ENCODE peak calls at places on chromosome 7, in nine cellular contexts. J is GM23338; F is mesenchymal stem cell; I is mesendoderm; C is fibroblast of lung; G is GM23248; W is psoas muscle; Q is aorta; S is naive thymus-derived CD4-positive, alpha-beta T cell. D is an unnamed sample. For H3K4me1 and H3K27me3, the result is how much of the 10 kb centered on the place peaks cover.

GRCh38 chr7:74453321-74454011 is at the start of gene GTF2IRD1:
- DNase-seq in J (peak), W (peak), Q (peak), S (peak), G (peak), F (peak), I (peak), C (peak), D (peak)

GRCh38 chr7:38844952-38845563 is 63.9 kb downstream of the VPS41 start:
- DNase-seq in G (no peak), J (no peak), I (no peak), Q (no peak), C (no peak), S (no peak), W (no peak), F (no peak), D (no peak)

GRCh38 chr7:80634505-80634904 is 3.9 kb upstream of the CD36 start:
- DNase-seq in C (peak), G (peak), Q (no peak), S (no peak), W (no peak), I (no peak), F (peak), J (no peak), D (no peak)

GRCh38 chr7:1533569-1534329 is 3.2 kb downstream of the MAFK start:
- DNase-seq in C (peak), F (peak), G (peak), W (peak), J (no peak), S (no peak), Q (peak), I (peak), D (no peak)

GRCh38 chr7:79308176-79308575 is 145.3 kb downstream of the MAGI2 start:
- DNase-seq in F (no peak), I (no peak), C (peak), S (no peak), J (peak), G (peak), W (no peak), Q (no peak), D (no peak)

GRCh38 chr7:3289996-3290395 is 11.1 kb upstream of the SDK1 start:
- DNase-seq in Q (no peak), F (peak), J (no peak), W (no peak), G (no peak), S (no peak), C (peak), I (no peak), D (no peak)

GRCh38 chr7:24700446-24701044 is 56.7 kb downstream of the GSDME start:
- DNase-seq in G (no peak), S (no peak), I (peak), W (no peak), C (no peak), F (no peak), Q (no peak), J (no peak), D (no peak)

GRCh38 chr7:67033251-67033650 is 36.6 kb downstream of the TYW1 start:
- DNase-seq in S (no peak), W (no peak), F (no peak), G (no peak), C (no peak), J (no peak), Q (no peak), I (no peak), D (no peak)

GRCh38 chr7:90957883-90958282 is 306.4 kb upstream of the FZD1 start:
- DNase-seq in Q (no peak), I (no peak), W (no peak), J (no peak), F (no peak), C (peak), S (no peak), G (no peak), D (no peak)

DNA sequence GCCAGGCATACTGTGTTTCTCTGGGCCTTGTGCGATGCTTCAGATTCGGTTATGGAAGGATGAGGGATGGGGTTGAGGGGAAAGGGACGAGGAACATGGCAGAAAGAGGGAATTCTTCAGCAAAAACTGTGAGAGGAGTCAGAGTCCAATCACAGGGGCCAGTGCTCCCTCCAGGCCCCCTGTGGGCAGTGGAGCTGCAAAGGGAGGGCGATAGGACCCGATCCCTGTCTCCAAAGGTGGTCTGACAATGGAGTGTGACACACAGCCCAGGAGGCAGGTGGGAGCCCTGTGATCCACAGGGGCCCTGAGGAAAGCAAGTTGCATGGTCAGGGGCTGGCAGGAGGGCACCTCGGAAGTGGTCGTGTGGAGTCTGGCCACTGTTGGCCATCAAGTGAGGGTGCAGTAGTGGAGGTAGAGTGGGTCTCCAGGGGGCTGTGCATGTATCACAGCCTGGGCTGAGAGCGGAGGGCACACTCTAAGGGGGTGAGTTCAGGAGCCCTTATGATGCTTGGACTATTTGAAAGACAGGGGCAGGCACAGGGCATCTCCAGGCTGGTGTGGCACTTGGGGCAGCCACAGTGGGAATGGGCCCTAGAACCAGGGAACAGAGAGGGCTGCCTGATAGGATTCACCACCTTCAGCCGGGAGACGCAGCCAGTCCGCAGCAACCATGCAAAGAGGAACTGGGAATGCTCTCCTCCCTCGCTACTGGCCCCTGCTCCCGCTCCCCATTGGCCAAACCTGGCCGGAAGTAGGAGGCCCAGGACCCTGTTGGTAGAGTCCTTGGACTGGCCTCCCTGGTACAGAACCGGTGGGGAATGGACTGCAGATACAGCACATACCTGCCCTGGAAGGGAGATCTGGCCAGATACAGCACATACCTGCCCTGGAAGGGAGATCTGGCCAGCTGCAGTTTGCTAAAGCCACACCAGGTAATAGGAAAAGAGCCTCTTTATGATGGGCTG is 115.9 kb downstream of the ADCY1 start:
- DNase-seq in I (no peak), S (no peak), C (no peak), Q (no peak), G (no peak), W (no peak), J (no peak), F (no peak), D (no peak)
- H3K4me3 ChIP-seq in I (no peak), S (no peak), C (no peak), Q (no peak), G (no peak), W (no peak), J (no peak), F (no peak), D (no peak)

GRCh38 chr7:22394739-22395138 is 37.8 kb upstream of the RAPGEF5 start:
- DNase-seq in Q (no peak), J (no peak), S (no peak), G (no peak), C (no peak), W (no peak), I (no peak), F (no peak), D (no peak)

GRCh38 chr7:22393825-22394458 is 37.0 kb upstream of the RAPGEF5 start:
- DNase-seq in F (no peak), I (peak), C (no peak), S (no peak), Q (no peak), W (no peak), J (no peak), G (peak), D (no peak)

GRCh38 chr7:22399091-22399490 is 42.1 kb upstream of the RAPGEF5 start:
- DNase-seq in C (no peak), S (no peak), Q (no peak), G (no peak), F (no peak), W (no peak), J (no peak), I (no peak), D (no peak)

GRCh38 chr7:22397981-22398380 is 41.0 kb upstream of the RAPGEF5 start:
- DNase-seq in C (peak), G (peak), I (no peak), S (no peak), Q (no peak), W (no peak), F (no peak), J (no peak), D (no peak)

DNA sequence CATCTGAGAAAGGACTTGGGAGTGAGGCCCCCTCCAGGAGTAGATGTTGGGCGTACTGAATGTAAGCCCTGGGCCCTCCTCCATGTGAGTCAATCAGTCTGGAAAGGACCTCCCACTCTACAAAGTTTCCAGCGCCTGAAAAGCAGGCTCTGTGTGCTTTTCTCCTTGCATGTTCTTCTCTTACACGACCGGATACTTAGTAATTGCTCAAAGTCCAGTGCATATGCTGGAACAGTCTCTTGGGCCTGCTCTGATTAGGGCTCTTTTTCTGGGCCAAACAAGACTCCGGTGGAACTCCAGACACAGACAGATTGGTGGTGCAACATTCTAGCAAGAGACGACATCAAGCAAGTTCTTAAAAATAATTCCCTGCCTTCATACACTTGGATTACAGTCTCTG is 38.3 kb upstream of the RAPGEF5 start:
- DNase-seq in G (no peak), C (no peak), Q (no peak), W (no peak), F (no peak), S (no peak), I (no peak), J (no peak), D (no peak)
- H3K4me1 ChIP-seq in G (under half), C (under half), Q (under half), W (under half), F (under half), S (under half), I (under half), J (under half), D (under half)

GRCh38 chr7:26856481-26856880 is 7.9 kb downstream of the SKAP2 start:
- DNase-seq in C (peak), J (no peak), Q (no peak), W (no peak), G (peak), F (no peak), I (peak), S (no peak), D (peak)

GRCh38 chr7:26858735-26859134 is 5.7 kb downstream of the SKAP2 start:
- DNase-seq in S (no peak), C (no peak), W (no peak), J (peak), I (peak), F (no peak), G (no peak), Q (no peak), D (no peak)

GRCh38 chr7:26857170-26857533 is 7.2 kb downstream of the SKAP2 start:
- DNase-seq in G (no peak), I (no peak), C (no peak), W (no peak), S (no peak), F (no peak), Q (no peak), J (no peak), D (no peak)

GRCh38 chr7:26858229-26858568 is 6.2 kb downstream of the SKAP2 start:
- DNase-seq in I (peak), G (no peak), J (peak), Q (no peak), S (no peak), F (no peak), W (no peak), C (no peak), D (no peak)

DNA sequence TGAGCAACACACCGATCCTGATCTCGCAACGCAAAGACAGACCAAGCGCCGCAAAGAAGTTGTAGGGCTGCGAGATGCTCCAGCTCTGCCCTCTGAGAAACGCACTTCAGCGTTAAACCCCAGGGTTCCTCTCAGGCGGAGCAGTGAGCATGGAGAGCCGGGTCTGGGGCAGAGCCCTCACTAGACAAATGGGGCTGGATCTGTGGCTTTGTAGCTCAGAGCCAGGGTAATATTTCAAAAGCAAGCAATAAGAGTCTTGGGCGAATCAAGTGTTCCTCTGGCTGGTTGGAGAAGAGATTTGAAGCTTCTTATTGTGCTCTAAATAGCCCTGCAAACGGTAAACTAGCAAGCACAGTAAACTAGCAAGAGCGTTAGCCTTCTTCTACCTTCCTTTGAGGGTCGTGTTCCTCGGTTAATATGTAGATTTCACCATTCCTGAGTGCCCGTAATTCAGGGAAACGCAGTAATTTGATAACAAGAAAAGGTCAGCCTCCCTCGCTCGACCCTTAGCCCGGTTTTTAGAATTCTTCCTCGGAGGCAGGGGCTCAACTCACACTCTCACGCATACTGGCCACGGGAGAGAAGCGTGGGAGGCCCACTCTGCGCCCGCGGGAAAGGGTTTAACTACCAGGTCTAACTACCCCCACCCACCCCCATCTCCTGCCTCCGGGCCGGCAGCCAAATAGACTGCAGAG is 6.7 kb downstream of the SKAP2 start:
- DNase-seq in I (peak), W (peak), G (no peak), S (no peak), F (peak), Q (peak), C (peak), J (peak), D (peak)
- H3K27me3 ChIP-seq in I (under half), W (under half), G (under half), S (under half), F (under half), Q (under half), C (under half), J (half or more), D (under half)

GRCh38 chr7:118531566-118531965 is 307.1 kb downstream of the ANKRD7 start:
- DNase-seq in S (no peak), C (no peak), F (no peak), J (no peak), I (no peak), G (no peak), W (no peak), Q (no peak), D (no peak)
- H3K4me3 ChIP-seq in S (no peak), C (no peak), F (no peak), J (no peak), I (no peak), G (no peak), W (no peak), Q (no peak), D (no peak)

DNA sequence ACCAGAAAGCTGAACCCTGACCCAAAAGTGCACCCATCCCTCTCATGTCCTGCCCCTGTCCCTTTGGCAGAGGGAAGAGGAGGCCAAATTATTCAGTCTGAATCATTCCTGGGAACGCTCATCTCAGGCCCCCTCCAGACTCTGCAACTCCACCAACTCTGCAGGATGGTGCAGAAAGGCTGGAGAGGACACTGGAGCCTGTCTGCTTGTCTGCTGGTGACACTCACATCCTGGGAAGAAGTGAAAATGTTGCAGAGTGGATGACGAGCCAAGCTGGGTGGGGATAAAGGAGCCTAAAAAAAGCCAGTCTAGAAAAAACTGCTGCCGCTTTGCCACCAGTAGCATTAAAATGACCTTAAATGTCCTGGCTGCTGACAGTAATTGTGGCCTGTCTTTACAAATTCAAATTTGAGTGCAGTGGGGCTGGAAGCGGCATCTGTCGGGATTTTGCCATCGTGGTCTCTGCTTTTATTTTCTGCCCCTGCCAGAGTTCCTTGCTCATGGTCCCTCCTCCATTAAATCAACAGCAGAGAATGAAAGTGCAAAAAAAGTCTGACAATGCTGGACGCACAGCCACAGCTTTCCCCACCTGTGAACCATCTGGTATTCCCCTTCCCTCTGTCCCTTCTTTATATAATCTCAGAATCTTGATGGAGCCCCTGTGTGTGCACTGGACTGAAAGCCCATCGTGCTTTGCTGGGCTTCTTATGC is 63.9 kb downstream of the STK17A start:
- DNase-seq in I (peak), S (no peak), F (peak), C (peak), Q (no peak), W (no peak), G (peak), J (peak), D (peak)
- H3K4me1 ChIP-seq in I (under half), S (half or more), F (under half), C (half or more), Q (under half), W (half or more), G (half or more), J (half or more), D (under half)

DNA sequence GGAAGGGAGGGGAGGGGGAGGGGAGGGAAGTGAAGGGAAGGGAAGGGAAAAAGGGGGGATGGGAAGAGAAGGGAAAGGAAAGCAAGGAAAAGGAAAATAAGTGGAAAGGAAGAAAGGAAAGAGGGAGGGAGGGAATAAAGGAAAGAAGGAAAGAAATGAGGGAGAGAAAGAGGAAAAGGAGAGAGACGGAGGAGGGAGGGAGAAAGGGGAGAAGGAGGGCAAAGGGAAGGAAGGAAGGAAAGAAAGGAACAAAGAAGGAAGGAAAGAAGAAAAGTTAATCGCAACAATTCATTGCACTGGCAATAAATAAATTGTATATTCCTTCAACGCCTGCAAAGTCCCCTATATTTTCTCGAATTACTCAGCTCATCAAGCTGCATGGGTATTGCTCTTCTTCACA is 2.6 kb upstream of the VWC2 start:
- DNase-seq in J (no peak), W (no peak), F (no peak), Q (no peak), I (no peak), G (no peak), S (no peak), C (no peak), D (no peak)
- H3K27me3 ChIP-seq in J (half or more), W (under half), F (half or more), Q (under half), I (under half), G (under half), S (under half), C (under half), D (under half)

D was measured in HAP-1.